ENCODE peak calls at places on chromosomes 16 and 17, in nine cellular contexts. W is osteocyte, Y is activated T-helper 1 cell treated with Interleukin-2 at 50 U/mL for 16 hours, X is transverse colon, S is fibroblast of mammary gland, D is thoracic aorta, C is Calu3, V is 8988T, H is NCI-H1105. E is an unnamed sample.

GRCh38 chr16:51755039-51755501 is 604.0 kb upstream of the SALL1 start:
- DNase-seq in W (no peak), Y (no peak), X (no peak), S (no peak), D (no peak), C (no peak), V (no peak), H (no peak), E (no peak)

GRCh38 chr16:31513126-31513525 is 4.9 kb upstream of the RUSF1 start:
- DNase-seq in W (no peak), Y (no peak), X (no peak), S (peak), D (no peak), C (no peak), V (no peak), H (no peak), E (peak)

GRCh38 chr17:27294689-27295630 is 1.0 kb downstream of the WSB1 start:
- DNase-seq in W (no peak), Y (peak), X (peak), S (peak), D (no peak), C (peak), V (peak), H (peak), E (peak)

GRCh38 chr16:79673635-79674034 is 73.1 kb upstream of the MAF start:
- DNase-seq in W (no peak), Y (no peak), X (no peak), S (no peak), D (no peak), C (no peak), V (no peak), H (no peak), E (no peak)

GRCh38 chr16:72722552-72722951 is 325.4 kb downstream of the ZFHX3 start:
- DNase-seq in W (no peak), Y (no peak), X (no peak), S (no peak), D (no peak), C (no peak), V (no peak), H (no peak), E (no peak)

GRCh38 chr17:68695659-68696058 is 94.5 kb upstream of the FAM20A start:
- DNase-seq in W (no peak), Y (no peak), X (no peak), S (no peak), D (no peak), C (no peak), V (no peak), H (no peak), E (no peak)

GRCh38 chr17:59601130-59601529 is 18.6 kb upstream of the CLTC start:
- DNase-seq in W (no peak), Y (no peak), X (no peak), S (no peak), D (no peak), C (no peak), V (no peak), H (no peak), E (no peak)

GRCh38 chr17:7707858-7708750 is 3.1 kb downstream of the EFNB3 start:
- DNase-seq in W (no peak), Y (no peak), X (no peak), S (no peak), D (no peak), C (no peak), V (no peak), H (no peak), E (no peak)

GRCh38 chr16:50711862-50712567 is 18.6 kb downstream of the NOD2 start:
- DNase-seq in W (no peak), Y (no peak), X (no peak), S (no peak), D (no peak), C (no peak), V (no peak), H (no peak), E (no peak)

GRCh38 chr16:84478172-84478948 is 26.1 kb downstream of the MEAK7 start:
- DNase-seq in W (peak), Y (no peak), X (no peak), S (peak), D (no peak), C (no peak), V (no peak), H (no peak), E (peak)

GRCh38 chr16:49183911-49184310 is 97.7 kb downstream of the CBLN1 start:
- DNase-seq in W (no peak), Y (no peak), X (peak), S (peak), D (no peak), C (peak), V (no peak), H (peak), E (no peak)

GRCh38 chr17:49850772-49851386 is 3.0 kb upstream of the TAC4 start:
- DNase-seq in W (no peak), Y (no peak), X (no peak), S (no peak), D (no peak), C (peak), V (no peak), H (no peak), E (no peak)

GRCh38 chr16:674968-675883 is at the start of gene RHBDL1:
- DNase-seq in W (no peak), Y (no peak), X (peak), S (peak), D (no peak), C (peak), V (no peak), H (no peak), E (peak)

GRCh38 chr17:34769049-34769448 is 189.7 kb downstream of the TMEM132E start:
- DNase-seq in W (no peak), Y (no peak), X (no peak), S (no peak), D (no peak), C (no peak), V (no peak), H (no peak), E (no peak)

GRCh38 chr16:88892065-88892464 is 25.6 kb upstream of the PABPN1L start:
- DNase-seq in W (no peak), Y (no peak), X (no peak), S (no peak), D (no peak), C (no peak), V (no peak), H (no peak), E (peak)

GRCh38 chr17:2295575-2295974 is 8.0 kb downstream of the SMG6 start:
- DNase-seq in W (no peak), Y (no peak), X (no peak), S (no peak), D (no peak), C (no peak), V (no peak), H (no peak), E (no peak)

GRCh38 chr17:27760069-27760885 is 40.1 kb downstream of the NOS2 start:
- DNase-seq in W (peak), Y (peak), X (peak), S (peak), D (peak), C (peak), V (peak), H (peak), E (peak)

GRCh38 chr16:89583197-89583894 is 7.8 kb downstream of the CPNE7 start:
- DNase-seq in W (peak), Y (no peak), X (no peak), S (no peak), D (no peak), C (no peak), V (no peak), H (no peak), E (no peak)

GRCh38 chr17:4722678-4723240 is 8.5 kb upstream of the MED11 start:
- DNase-seq in W (no peak), Y (no peak), X (no peak), S (no peak), D (no peak), C (no peak), V (no peak), H (no peak), E (no peak)

GRCh38 chr16:13229039-13229438 is 327.6 kb downstream of the SHISA9 start:
- DNase-seq in W (no peak), Y (no peak), X (no peak), S (no peak), D (no peak), C (no peak), V (no peak), H (no peak), E (no peak)

GRCh38 chr16:2968738-2969544 is at the start of gene PAQR4:
- DNase-seq in W (peak), Y (peak), X (peak), S (peak), D (no peak), C (peak), V (peak), H (peak), E (peak)

GRCh38 chr16:50326835-50327465 is 41.8 kb downstream of the BRD7 start:
- DNase-seq in W (no peak), Y (peak), X (no peak), S (peak), D (no peak), C (no peak), V (no peak), H (no peak), E (peak)

GRCh38 chr17:7217113-7217987 is 2.3 kb downstream of the DLG4 start:
- DNase-seq in W (no peak), Y (no peak), X (peak), S (peak), D (no peak), C (no peak), V (peak), H (peak), E (peak)

GRCh38 chr17:17710728-17711541 is 29.7 kb downstream of the RAI1 start:
- DNase-seq in W (no peak), Y (no peak), X (peak), S (peak), D (peak), C (peak), V (peak), H (no peak), E (peak)

GRCh38 chr16:71807905-71808592 is 585 bp downstream of the AP1G1 start:
- DNase-seq in W (peak), Y (no peak), X (peak), S (peak), D (no peak), C (peak), V (peak), H (no peak), E (peak)

GRCh38 chr17:78979780-78980623 is at the start of gene LGALS3BP:
- DNase-seq in W (peak), Y (no peak), X (peak), S (peak), D (no peak), C (peak), V (peak), H (peak), E (peak)

GRCh38 chr16:22665803-22666202 is 148.2 kb upstream of the HS3ST2 start:
- DNase-seq in W (peak), Y (no peak), X (no peak), S (no peak), D (no peak), C (no peak), V (no peak), H (no peak), E (no peak)

GRCh38 chr17:33012522-33013033 is 20.9 kb downstream of the SPACA3 start:
- DNase-seq in W (no peak), Y (no peak), X (no peak), S (peak), D (no peak), C (peak), V (no peak), H (no peak), E (peak)

GRCh38 chr17:74159226-74159840 is 44.1 kb upstream of the RPL38 start:
- DNase-seq in W (peak), Y (no peak), X (no peak), S (no peak), D (no peak), C (no peak), V (no peak), H (no peak), E (no peak)

GRCh38 chr17:77086433-77087010 is 54.2 kb upstream of the SEC14L1 start:
- DNase-seq in W (peak), Y (peak), X (peak), S (peak), D (peak), C (peak), V (no peak), H (peak), E (peak)

GRCh38 chr16:66925322-66925840 is at the start of gene RRAD:
- DNase-seq in W (no peak), Y (no peak), X (peak), S (no peak), D (peak), C (peak), V (no peak), H (no peak), E (peak)

GRCh38 chr16:88411951-88412576 is 29.3 kb downstream of the ZNF469 start:
- DNase-seq in W (no peak), Y (no peak), X (no peak), S (no peak), D (no peak), C (no peak), V (no peak), H (no peak), E (no peak)

GRCh38 chr17:56284501-56284900 is 131.2 kb downstream of the ANKFN1 start:
- DNase-seq in W (no peak), Y (no peak), X (no peak), S (no peak), D (no peak), C (no peak), V (no peak), H (no peak), E (no peak)

GRCh38 chr17:77002103-77003045 is 134.2 kb downstream of the MGAT5B start:
- DNase-seq in W (no peak), Y (no peak), X (no peak), S (peak), D (no peak), C (peak), V (peak), H (no peak), E (peak)

GRCh38 chr16:77777745-77778144 is 10.6 kb upstream of the VAT1L start:
- DNase-seq in W (no peak), Y (no peak), X (no peak), S (no peak), D (no peak), C (no peak), V (no peak), H (no peak), E (no peak)

GRCh38 chr17:58516644-58517377 is 2.4 kb upstream of the MTMR4 start:
- DNase-seq in W (no peak), Y (no peak), X (peak), S (no peak), D (no peak), C (no peak), V (no peak), H (no peak), E (no peak)

GRCh38 chr17:77571562-77571981 is 386.9 kb upstream of the TNRC6C start:
- DNase-seq in W (no peak), Y (peak), X (no peak), S (no peak), D (no peak), C (no peak), V (no peak), H (no peak), E (peak)

E was measured in cardiac fibroblast.